ENCODE peak calls at places on chromosomes 4 and X, in nine cellular contexts. One of them, this sample, is unnamed.
A peak's percentile ranks its signal among the peaks of the same experiment; 100 is the strongest.

GRCh38 chr4:110705440-110705782 is 82.5 kb upstream of the PITX2 start:
- DNase-seq in SK-N-SH: no peak
- DNase-seq in cardiac muscle cell: no peak
- DNase-seq in esophagus squamous epithelium: no peak
- DNase-seq in transverse colon: no peak
- DNase-seq in OCI-LY7: peak; percentile 79
- DNase-seq in psoas muscle: no peak
- DNase-seq in left lung: no peak
- DNase-seq in esophagus muscularis mucosa: no peak
- DNase-seq in this sample: no peak

GRCh38 chr4:77021614-77022089 is 54.1 kb downstream of the CCNI start:
- DNase-seq in SK-N-SH: no peak
- DNase-seq in cardiac muscle cell: peak; percentile 95
- DNase-seq in esophagus squamous epithelium: no peak
- DNase-seq in transverse colon: no peak
- DNase-seq in OCI-LY7: no peak
- DNase-seq in psoas muscle: no peak
- DNase-seq in left lung: no peak
- DNase-seq in esophagus muscularis mucosa: peak; percentile 87
- DNase-seq in this sample: no peak

GRCh38 chrX:40945366-40945713 is 139.9 kb upstream of the USP9X start:
- DNase-seq in SK-N-SH: no peak
- DNase-seq in cardiac muscle cell: peak; percentile 85
- DNase-seq in esophagus squamous epithelium: no peak
- DNase-seq in transverse colon: peak; percentile 26
- DNase-seq in OCI-LY7: no peak
- DNase-seq in psoas muscle: no peak
- DNase-seq in left lung: no peak
- DNase-seq in esophagus muscularis mucosa: no peak
- DNase-seq in this sample: peak; percentile 62

GRCh38 chr4:154292589-154292988 is 199.0 kb downstream of the DCHS2 start:
- DNase-seq in SK-N-SH: no peak
- DNase-seq in cardiac muscle cell: no peak
- DNase-seq in esophagus squamous epithelium: no peak
- DNase-seq in transverse colon: no peak
- DNase-seq in OCI-LY7: peak; percentile 8
- DNase-seq in psoas muscle: no peak
- DNase-seq in left lung: no peak
- DNase-seq in esophagus muscularis mucosa: no peak
- DNase-seq in this sample: no peak

GRCh38 chr4:58247792-58248191 is 1137.6 kb upstream of the IGFBP7 start:
- DNase-seq in SK-N-SH: no peak
- DNase-seq in cardiac muscle cell: no peak
- DNase-seq in esophagus squamous epithelium: no peak
- DNase-seq in transverse colon: no peak
- DNase-seq in OCI-LY7: peak; percentile 1
- DNase-seq in psoas muscle: no peak
- DNase-seq in left lung: no peak
- DNase-seq in esophagus muscularis mucosa: no peak
- DNase-seq in this sample: peak; percentile 41

GRCh38 chr4:7872264-7872771 is 67.3 kb downstream of the AFAP1 start:
- DNase-seq in SK-N-SH: no peak
- DNase-seq in cardiac muscle cell: peak; percentile 80
- DNase-seq in esophagus squamous epithelium: no peak
- DNase-seq in transverse colon: no peak
- DNase-seq in OCI-LY7: no peak
- DNase-seq in psoas muscle: peak; percentile 89
- DNase-seq in left lung: no peak
- DNase-seq in esophagus muscularis mucosa: no peak
- DNase-seq in this sample: peak; percentile 95

GRCh38 chr4:52713456-52713937 is 37.7 kb downstream of the ERVMER34-1 start:
- DNase-seq in SK-N-SH: no peak
- DNase-seq in cardiac muscle cell: peak; percentile 14
- DNase-seq in esophagus squamous epithelium: no peak
- DNase-seq in transverse colon: no peak
- DNase-seq in OCI-LY7: peak; percentile 48
- DNase-seq in psoas muscle: no peak
- DNase-seq in left lung: no peak
- DNase-seq in esophagus muscularis mucosa: no peak
- DNase-seq in this sample: no peak

GRCh38 chr4:157514711-157515110 is 294.2 kb downstream of the GRIA2 start:
- DNase-seq in SK-N-SH: peak; percentile 20
- DNase-seq in cardiac muscle cell: no peak
- DNase-seq in esophagus squamous epithelium: no peak
- DNase-seq in transverse colon: no peak
- DNase-seq in OCI-LY7: no peak
- DNase-seq in psoas muscle: no peak
- DNase-seq in left lung: no peak
- DNase-seq in esophagus muscularis mucosa: no peak
- DNase-seq in this sample: no peak

GRCh38 chr4:21118301-21118700 is 418.0 kb downstream of the PACRGL start:
- DNase-seq in SK-N-SH: no peak
- DNase-seq in cardiac muscle cell: no peak
- DNase-seq in esophagus squamous epithelium: no peak
- DNase-seq in transverse colon: no peak
- DNase-seq in OCI-LY7: no peak
- DNase-seq in psoas muscle: no peak
- DNase-seq in left lung: no peak
- DNase-seq in esophagus muscularis mucosa: no peak
- DNase-seq in this sample: no peak

DNA sequence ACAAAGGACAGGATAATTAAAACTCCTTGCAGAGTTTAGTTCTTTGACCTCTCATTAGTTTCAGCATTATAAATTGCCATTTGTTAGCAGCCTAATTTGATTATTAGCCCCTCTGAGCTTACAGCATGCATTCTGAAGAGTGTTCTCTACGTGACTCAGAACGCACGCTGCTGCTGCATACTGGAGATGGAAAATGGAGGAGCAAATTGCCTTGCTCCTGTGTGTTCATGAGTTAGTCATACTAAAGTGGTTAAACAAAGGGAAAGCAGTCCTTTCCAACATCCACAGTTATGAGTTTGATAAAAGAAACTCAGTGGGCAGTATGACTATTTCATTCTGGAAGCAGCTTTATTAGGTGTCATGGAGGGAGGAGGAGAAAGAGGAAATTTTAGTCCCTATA is 922.5 kb downstream of the RPA4 start:
- DNase-seq in SK-N-SH: no peak
- DNase-seq in cardiac muscle cell: no peak
- DNase-seq in esophagus squamous epithelium: no peak
- DNase-seq in transverse colon: no peak
- DNase-seq in OCI-LY7: no peak
- DNase-seq in psoas muscle: no peak
- DNase-seq in left lung: no peak
- DNase-seq in esophagus muscularis mucosa: no peak
- DNase-seq in this sample: no peak
- H3K4me1 ChIP-seq in SK-N-SH: no peaks in the 10 kb centered on the region
- H3K4me1 ChIP-seq in cardiac muscle cell: no peaks in the 10 kb centered on the region
- H3K4me1 ChIP-seq in esophagus squamous epithelium: no peaks in the 10 kb centered on the region
- H3K4me1 ChIP-seq in transverse colon: no peaks in the 10 kb centered on the region
- H3K4me1 ChIP-seq in OCI-LY7: no peaks in the 10 kb centered on the region
- H3K4me1 ChIP-seq in psoas muscle: no peaks in the 10 kb centered on the region
- H3K4me1 ChIP-seq in left lung: no peaks in the 10 kb centered on the region
- H3K4me1 ChIP-seq in esophagus muscularis mucosa: no peaks in the 10 kb centered on the region
- H3K4me1 ChIP-seq in this sample: no peaks in the 10 kb centered on the region

GRCh38 chr4:55947254-55947882 is 1.4 kb upstream of the CEP135 start:
- DNase-seq in SK-N-SH: no peak
- DNase-seq in cardiac muscle cell: peak; percentile 8
- DNase-seq in esophagus squamous epithelium: no peak
- DNase-seq in transverse colon: peak; percentile 13
- DNase-seq in OCI-LY7: peak; percentile 91
- DNase-seq in psoas muscle: no peak
- DNase-seq in left lung: no peak
- DNase-seq in esophagus muscularis mucosa: no peak
- DNase-seq in this sample: peak; percentile 23
- H3K4me3 ChIP-seq in SK-N-SH: peak overlapping the region; percentile 79
- H3K4me3 ChIP-seq in cardiac muscle cell: no peak overlapping the region
- H3K4me3 ChIP-seq in esophagus squamous epithelium: peak overlapping the region; percentile 90
- H3K4me3 ChIP-seq in transverse colon: no peak overlapping the region
- H3K4me3 ChIP-seq in OCI-LY7: peak overlapping the region; percentile 82
- H3K4me3 ChIP-seq in psoas muscle: peak overlapping the region; percentile 83
- H3K4me3 ChIP-seq in left lung: peak overlapping the region; percentile 12
- H3K4me3 ChIP-seq in esophagus muscularis mucosa: peak overlapping the region; percentile 81
- H3K4me3 ChIP-seq in this sample: peak overlapping the region; percentile 92

GRCh38 chrX:133254666-133255065 is 36.5 kb upstream of the TFDP3 start:
- DNase-seq in SK-N-SH: no peak
- DNase-seq in cardiac muscle cell: no peak
- DNase-seq in esophagus squamous epithelium: no peak
- DNase-seq in transverse colon: no peak
- DNase-seq in OCI-LY7: no peak
- DNase-seq in psoas muscle: no peak
- DNase-seq in left lung: no peak
- DNase-seq in esophagus muscularis mucosa: no peak
- DNase-seq in this sample: no peak
- H3K4me1 ChIP-seq in SK-N-SH: no peaks in the 10 kb centered on the region
- H3K4me1 ChIP-seq in cardiac muscle cell: peaks cover 3% of the 10 kb centered on the region
- H3K4me1 ChIP-seq in esophagus squamous epithelium: no peaks in the 10 kb centered on the region
- H3K4me1 ChIP-seq in transverse colon: no peaks in the 10 kb centered on the region
- H3K4me1 ChIP-seq in OCI-LY7: no peaks in the 10 kb centered on the region
- H3K4me1 ChIP-seq in psoas muscle: no peaks in the 10 kb centered on the region
- H3K4me1 ChIP-seq in left lung: no peaks in the 10 kb centered on the region
- H3K4me1 ChIP-seq in esophagus muscularis mucosa: no peaks in the 10 kb centered on the region
- H3K4me1 ChIP-seq in this sample: no peaks in the 10 kb centered on the region

GRCh38 chr4:17812125-17812524 is 1.3 kb downstream of the NCAPG start:
- DNase-seq in SK-N-SH: no peak
- DNase-seq in cardiac muscle cell: no peak
- DNase-seq in esophagus squamous epithelium: no peak
- DNase-seq in transverse colon: no peak
- DNase-seq in OCI-LY7: peak; percentile 23
- DNase-seq in psoas muscle: no peak
- DNase-seq in left lung: no peak
- DNase-seq in esophagus muscularis mucosa: no peak
- DNase-seq in this sample: no peak

GRCh38 chr4:17817027-17817426 is 6.2 kb downstream of the NCAPG start:
- DNase-seq in SK-N-SH: peak; percentile 24
- DNase-seq in cardiac muscle cell: peak; percentile 88
- DNase-seq in esophagus squamous epithelium: no peak
- DNase-seq in transverse colon: no peak
- DNase-seq in OCI-LY7: peak; percentile 46
- DNase-seq in psoas muscle: no peak
- DNase-seq in left lung: no peak
- DNase-seq in esophagus muscularis mucosa: no peak
- DNase-seq in this sample: peak; percentile 33

GRCh38 chr4:17816142-17816541 is 5.4 kb downstream of the NCAPG start:
- DNase-seq in SK-N-SH: no peak
- DNase-seq in cardiac muscle cell: no peak
- DNase-seq in esophagus squamous epithelium: no peak
- DNase-seq in transverse colon: no peak
- DNase-seq in OCI-LY7: no peak
- DNase-seq in psoas muscle: no peak
- DNase-seq in left lung: no peak
- DNase-seq in esophagus muscularis mucosa: no peak
- DNase-seq in this sample: no peak

GRCh38 chr4:17812801-17813200 is 2.0 kb downstream of the NCAPG start:
- DNase-seq in SK-N-SH: no peak
- DNase-seq in cardiac muscle cell: peak; percentile 19
- DNase-seq in esophagus squamous epithelium: no peak
- DNase-seq in transverse colon: no peak
- DNase-seq in OCI-LY7: no peak
- DNase-seq in psoas muscle: no peak
- DNase-seq in left lung: no peak
- DNase-seq in esophagus muscularis mucosa: no peak
- DNase-seq in this sample: no peak

DNA sequence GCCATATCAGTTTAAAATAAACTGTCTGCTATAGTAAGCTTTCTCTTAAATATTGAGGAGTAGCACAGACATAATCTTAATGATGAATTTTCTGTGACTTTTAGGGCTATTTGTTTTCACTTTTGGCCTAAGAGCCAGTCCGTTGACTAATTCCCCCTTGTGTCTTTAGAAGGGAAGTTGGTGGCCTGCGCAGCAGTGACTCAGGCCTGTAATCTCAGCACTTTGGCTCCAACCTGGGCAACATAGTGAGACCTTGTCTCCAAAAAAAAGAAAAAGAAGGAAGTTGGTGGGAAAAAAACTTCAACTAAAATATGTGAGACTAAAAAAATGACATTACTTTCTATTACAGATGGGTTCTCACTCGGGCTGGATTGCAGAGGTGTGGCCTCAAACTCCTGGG is 3.4 kb downstream of the NCAPG start:
- DNase-seq in SK-N-SH: no peak
- DNase-seq in cardiac muscle cell: peak; percentile 69
- DNase-seq in esophagus squamous epithelium: no peak
- DNase-seq in transverse colon: no peak
- DNase-seq in OCI-LY7: no peak
- DNase-seq in psoas muscle: no peak
- DNase-seq in left lung: no peak
- DNase-seq in esophagus muscularis mucosa: no peak
- DNase-seq in this sample: no peak
- H3K4me3 ChIP-seq in SK-N-SH: no peak overlapping the region
- H3K4me3 ChIP-seq in cardiac muscle cell: no peak overlapping the region
- H3K4me3 ChIP-seq in esophagus squamous epithelium: no peak overlapping the region
- H3K4me3 ChIP-seq in transverse colon: no peak overlapping the region
- H3K4me3 ChIP-seq in OCI-LY7: no peak overlapping the region
- H3K4me3 ChIP-seq in psoas muscle: no peak overlapping the region
- H3K4me3 ChIP-seq in left lung: no peak overlapping the region
- H3K4me3 ChIP-seq in esophagus muscularis mucosa: no peak overlapping the region
- H3K4me3 ChIP-seq in this sample: no peak overlapping the region

DNA sequence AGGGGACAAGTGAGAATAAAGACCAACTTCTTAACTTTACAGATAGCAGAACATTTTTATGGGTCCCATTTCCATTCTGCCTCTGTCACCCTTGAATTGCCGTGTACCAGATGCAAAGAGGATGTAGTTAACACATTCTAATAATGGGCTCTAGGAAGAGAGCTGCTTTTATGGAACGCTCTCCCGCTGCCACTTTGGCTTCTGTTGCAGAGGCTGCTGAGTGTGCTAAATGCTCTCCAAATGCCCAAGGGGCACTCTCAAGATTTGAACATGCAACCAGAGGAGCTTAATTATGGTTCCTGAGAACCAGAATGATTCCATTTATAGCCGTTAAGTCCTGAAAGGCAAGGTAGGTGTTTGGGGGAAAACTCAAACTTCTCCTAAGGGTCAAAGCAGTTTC is 28.1 kb upstream of the GPC3 start:
- DNase-seq in SK-N-SH: no peak
- DNase-seq in cardiac muscle cell: no peak
- DNase-seq in esophagus squamous epithelium: no peak
- DNase-seq in transverse colon: no peak
- DNase-seq in OCI-LY7: no peak
- DNase-seq in psoas muscle: no peak
- DNase-seq in left lung: no peak
- DNase-seq in esophagus muscularis mucosa: no peak
- DNase-seq in this sample: no peak
- H3K4me1 ChIP-seq in SK-N-SH: no peaks in the 10 kb centered on the region
- H3K4me1 ChIP-seq in cardiac muscle cell: peaks cover 7% of the 10 kb centered on the region
- H3K4me1 ChIP-seq in esophagus squamous epithelium: no peaks in the 10 kb centered on the region
- H3K4me1 ChIP-seq in transverse colon: no peaks in the 10 kb centered on the region
- H3K4me1 ChIP-seq in OCI-LY7: no peaks in the 10 kb centered on the region
- H3K4me1 ChIP-seq in psoas muscle: no peaks in the 10 kb centered on the region
- H3K4me1 ChIP-seq in left lung: no peaks in the 10 kb centered on the region
- H3K4me1 ChIP-seq in esophagus muscularis mucosa: no peaks in the 10 kb centered on the region
- H3K4me1 ChIP-seq in this sample: peaks cover 2% of the 10 kb centered on the region

This sample was measured in SJCRH30.